ENCODE peak calls at places on chromosomes 6 and 20, in nine cellular contexts. N is stomach, P is endothelial cell of umbilical vein, A is HCT116, D is HepG2, H is prostate gland, O is H1, F is transverse colon, Y is K562. K is an unnamed sample.

GRCh38 chr6:149846321-149846720 is 17.8 kb downstream of the LRP11 start:
- DNase-seq in P (no peak), F (no peak), N (peak), H (peak), A (no peak), Y (peak), D (no peak), O (no peak), K (peak)

GRCh38 chr6:35259946-35260626 is 551 bp downstream of the ZNF76 start:
- DNase-seq in N (peak), A (peak), F (peak), H (peak), D (peak), P (no peak), O (peak), Y (peak), K (peak)

GRCh38 chr20:43915209-43916072 is 789 bp downstream of the TOX2 start:
- DNase-seq in F (peak), P (peak), N (no peak), H (no peak), A (no peak), D (no peak), O (peak), Y (no peak), K (no peak)

GRCh38 chr6:158642097-158642601 is 2.4 kb downstream of the DYNLT1 start:
- DNase-seq in F (no peak), P (peak), H (no peak), N (peak), Y (no peak), O (no peak), D (no peak), A (no peak), K (no peak)

GRCh38 chr6:18693923-18694322 is 306.8 kb downstream of the RNF144B start:
- DNase-seq in F (no peak), A (no peak), N (no peak), Y (no peak), O (no peak), P (no peak), H (no peak), D (no peak), K (no peak)

GRCh38 chr6:12962529-12962928 is 246.0 kb downstream of the PHACTR1 start:
- DNase-seq in H (peak), N (no peak), Y (no peak), F (no peak), D (no peak), P (no peak), O (no peak), A (no peak), K (no peak)

GRCh38 chr6:5125152-5126006 is 40.2 kb downstream of the PPP1R3G start:
- DNase-seq in P (no peak), H (no peak), Y (peak), A (peak), O (no peak), N (no peak), D (peak), F (no peak), K (no peak)

GRCh38 chr20:23350855-23351838 is 556 bp downstream of the NXT1 start:
- DNase-seq in N (peak), H (peak), O (peak), Y (no peak), A (peak), F (peak), P (peak), D (peak), K (peak)

GRCh38 chr6:157390273-157391060 is 9.5 kb downstream of the ZDHHC14 start:
- DNase-seq in O (no peak), P (no peak), F (no peak), D (no peak), Y (no peak), H (no peak), A (no peak), N (no peak), K (no peak)

GRCh38 chr6:37483917-37484785 is 15.5 kb downstream of the CCDC167 start:
- DNase-seq in D (peak), A (no peak), F (peak), P (peak), N (peak), Y (peak), O (peak), H (peak), K (peak)

GRCh38 chr20:57392512-57393271 is 1.5 kb downstream of the RBM38 start:
- DNase-seq in F (peak), P (no peak), N (peak), Y (peak), A (no peak), O (no peak), D (no peak), H (peak), K (peak)

GRCh38 chr20:7330850-7331249 is 563.4 kb downstream of the BMP2 start:
- DNase-seq in P (no peak), H (no peak), Y (no peak), A (no peak), N (no peak), F (no peak), O (no peak), D (no peak), K (no peak)

GRCh38 chr6:100472674-100473073 is 8.0 kb upstream of the SIM1 start:
- DNase-seq in O (no peak), A (no peak), H (no peak), P (no peak), Y (no peak), F (no peak), N (no peak), D (no peak), K (no peak)

GRCh38 chr6:169456840-169457239 is 203.2 kb upstream of the THBS2 start:
- DNase-seq in F (no peak), N (no peak), Y (no peak), A (no peak), P (no peak), H (no peak), O (no peak), D (no peak), K (no peak)

GRCh38 chr6:31677955-31678354 is 2.9 kb downstream of the LY6G5C start:
- DNase-seq in N (no peak), A (no peak), O (no peak), D (no peak), P (no peak), Y (no peak), H (no peak), F (no peak), K (no peak)

GRCh38 chr20:64233725-64234124 is 21.8 kb upstream of the PCMTD2 start:
- DNase-seq in F (no peak), A (no peak), D (no peak), N (peak), O (no peak), H (no peak), P (no peak), Y (no peak), K (no peak)

GRCh38 chr20:62486431-62486954 is 10.7 kb upstream of the GATA5 start:
- DNase-seq in H (no peak), F (no peak), N (peak), O (no peak), P (no peak), D (no peak), A (no peak), Y (no peak), K (no peak)

GRCh38 chr6:44228433-44228832 is 5.0 kb downstream of the SLC29A1 start:
- DNase-seq in A (no peak), D (no peak), Y (no peak), P (no peak), O (no peak), N (no peak), F (no peak), H (no peak), K (no peak)

GRCh38 chr6:166744654-166745134 is 117.6 kb upstream of the RPS6KA2 start:
- DNase-seq in O (peak), D (no peak), A (no peak), H (no peak), Y (no peak), N (no peak), P (no peak), F (no peak), K (no peak)

GRCh38 chr6:130381012-130381411 is 15.2 kb downstream of the TMEM200A start:
- DNase-seq in F (no peak), Y (no peak), P (no peak), O (no peak), N (no peak), D (no peak), H (no peak), A (no peak), K (no peak)

GRCh38 chr20:51584737-51585136 is 42.2 kb upstream of the NFATC2 start:
- DNase-seq in O (no peak), F (no peak), P (no peak), A (no peak), H (no peak), Y (no peak), N (no peak), D (no peak), K (no peak)

GRCh38 chr6:13413466-13413862 is 73.9 kb downstream of the GFOD1 start:
- DNase-seq in A (no peak), Y (no peak), H (no peak), P (no peak), F (no peak), N (no peak), D (peak), O (no peak), K (peak)

GRCh38 chr20:31579245-31579644 is 25.8 kb upstream of the ID1 start:
- DNase-seq in D (no peak), A (no peak), O (no peak), N (no peak), Y (no peak), P (no peak), H (no peak), F (no peak), K (no peak)

GRCh38 chr6:144749263-144749662 is 464.1 kb downstream of the UTRN start:
- DNase-seq in D (no peak), N (no peak), P (no peak), F (no peak), H (no peak), Y (no peak), O (no peak), A (no peak), K (no peak)

GRCh38 chr6:6246539-6246938 is 73.9 kb downstream of the F13A1 start:
- DNase-seq in O (no peak), P (no peak), F (no peak), N (no peak), D (no peak), Y (no peak), A (no peak), H (no peak), K (no peak)

GRCh38 chr6:10658910-10659696 is 35.3 kb downstream of the C6orf52 start:
- DNase-seq in H (no peak), Y (no peak), A (no peak), D (no peak), N (no peak), P (no peak), O (peak), F (no peak), K (no peak)

GRCh38 chr20:20196610-20197009 is 144.3 kb downstream of the CFAP61 start:
- DNase-seq in H (no peak), D (peak), F (no peak), Y (no peak), A (no peak), N (no peak), O (no peak), P (no peak), K (no peak)

GRCh38 chr20:50193851-50194830 is 3.5 kb downstream of the CEBPB start:
- DNase-seq in F (no peak), N (no peak), D (no peak), O (no peak), H (no peak), Y (no peak), P (no peak), A (no peak), K (no peak)

GRCh38 chr20:49999329-49999728 is 16.5 kb downstream of the SNAI1 start:
- DNase-seq in F (no peak), N (no peak), H (no peak), Y (no peak), D (no peak), O (no peak), P (no peak), A (no peak), K (no peak)

GRCh38 chr20:58850693-58851174 is at the start of gene GNAS-AS1:
- DNase-seq in H (peak), A (no peak), F (peak), N (peak), P (no peak), O (peak), D (no peak), Y (peak), K (peak)
- TF ChIP-seq CTCF in H (no peak), A (no peak), F (no peak), N (no peak), P (no peak), O (peak), D (no peak), Y (no peak), K (no peak)

GRCh38 chr6:106098383-106099234 is 12.5 kb downstream of the PRDM1 start:
- DNase-seq in N (peak), Y (peak), F (peak), A (peak), H (no peak), O (no peak), D (no peak), P (peak), K (no peak)
- TF ChIP-seq POLR2A in N (no peak), Y (peak), F (peak), A (no peak), H (no peak), O (no peak), D (no peak), P (peak), K (no peak)

GRCh38 chr6:1346101-1346500 is 34.2 kb downstream of the FOXQ1 start:
- DNase-seq in F (no peak), A (no peak), O (no peak), Y (no peak), H (no peak), D (no peak), N (no peak), P (no peak), K (no peak)

GRCh38 chr6:1347187-1347560 is 35.3 kb downstream of the FOXQ1 start:
- DNase-seq in P (no peak), H (no peak), A (no peak), D (no peak), Y (no peak), N (no peak), F (no peak), O (no peak), K (no peak)

GRCh38 chr6:1348675-1349074 is 36.8 kb downstream of the FOXQ1 start:
- DNase-seq in A (no peak), P (no peak), N (no peak), Y (no peak), O (no peak), H (no peak), D (no peak), F (peak), K (no peak)

GRCh38 chr6:1351381-1352008 is 37.9 kb upstream of the FOXF2 start:
- DNase-seq in A (no peak), O (no peak), N (no peak), F (no peak), H (no peak), Y (no peak), D (no peak), P (no peak), K (no peak)

DNA sequence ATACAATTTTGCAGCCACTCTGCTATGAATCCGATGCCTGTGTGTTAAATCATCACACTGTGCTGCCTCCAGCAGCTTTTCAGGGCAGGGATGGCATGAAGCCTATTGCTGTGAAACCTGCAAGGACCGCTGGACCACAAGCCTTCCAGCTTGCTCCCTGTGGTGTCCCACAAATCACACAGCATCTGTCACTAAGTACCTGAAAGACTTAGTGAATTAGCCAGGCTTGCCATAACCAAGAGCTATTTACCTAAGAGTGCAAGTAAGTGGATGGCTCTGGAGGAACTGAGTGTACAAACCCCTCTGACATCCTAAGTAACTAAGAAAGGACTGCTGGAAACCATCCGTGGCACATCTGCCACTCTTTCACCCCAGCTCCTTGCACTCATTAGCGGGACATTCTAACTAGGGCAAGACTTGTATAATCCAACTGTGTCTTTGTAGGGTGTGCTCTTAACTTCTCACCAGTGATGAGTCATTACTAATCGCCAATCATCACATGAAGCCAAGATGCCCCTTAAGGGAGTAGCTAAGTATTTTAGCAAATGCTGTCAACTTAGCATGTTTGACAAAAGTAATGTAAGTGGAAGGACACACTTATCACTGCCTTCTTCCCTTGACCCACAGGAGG is 34.8 kb downstream of the FOXQ1 start:
- DNase-seq in O (no peak), D (no peak), P (no peak), N (no peak), F (no peak), A (no peak), H (no peak), Y (no peak), K (no peak)
- TF ChIP-seq POLR2AphosphoS5 in O (no peak), D (no peak), P (no peak), N (no peak), F (no peak), A (no peak), H (no peak), Y (no peak), K (no peak)

GRCh38 chr20:5654557-5654956 is 95.6 kb upstream of the SHLD1 start:
- DNase-seq in A (no peak), P (peak), F (no peak), N (no peak), Y (no peak), O (no peak), H (no peak), D (peak), K (no peak)
- TF ChIP-seq CTCF in A (no peak), P (no peak), F (no peak), N (no peak), Y (no peak), O (no peak), H (no peak), D (no peak), K (no peak)

GRCh38 chr6:46437671-46438221 is 53.5 kb downstream of the RCAN2 start:
- DNase-seq in H (no peak), A (no peak), D (no peak), N (no peak), Y (no peak), O (no peak), F (no peak), P (no peak), K (no peak)
- TF ChIP-seq POLR2A in H (no peak), A (no peak), D (no peak), N (no peak), Y (no peak), O (no peak), F (no peak), P (no peak), K (no peak)

DNA sequence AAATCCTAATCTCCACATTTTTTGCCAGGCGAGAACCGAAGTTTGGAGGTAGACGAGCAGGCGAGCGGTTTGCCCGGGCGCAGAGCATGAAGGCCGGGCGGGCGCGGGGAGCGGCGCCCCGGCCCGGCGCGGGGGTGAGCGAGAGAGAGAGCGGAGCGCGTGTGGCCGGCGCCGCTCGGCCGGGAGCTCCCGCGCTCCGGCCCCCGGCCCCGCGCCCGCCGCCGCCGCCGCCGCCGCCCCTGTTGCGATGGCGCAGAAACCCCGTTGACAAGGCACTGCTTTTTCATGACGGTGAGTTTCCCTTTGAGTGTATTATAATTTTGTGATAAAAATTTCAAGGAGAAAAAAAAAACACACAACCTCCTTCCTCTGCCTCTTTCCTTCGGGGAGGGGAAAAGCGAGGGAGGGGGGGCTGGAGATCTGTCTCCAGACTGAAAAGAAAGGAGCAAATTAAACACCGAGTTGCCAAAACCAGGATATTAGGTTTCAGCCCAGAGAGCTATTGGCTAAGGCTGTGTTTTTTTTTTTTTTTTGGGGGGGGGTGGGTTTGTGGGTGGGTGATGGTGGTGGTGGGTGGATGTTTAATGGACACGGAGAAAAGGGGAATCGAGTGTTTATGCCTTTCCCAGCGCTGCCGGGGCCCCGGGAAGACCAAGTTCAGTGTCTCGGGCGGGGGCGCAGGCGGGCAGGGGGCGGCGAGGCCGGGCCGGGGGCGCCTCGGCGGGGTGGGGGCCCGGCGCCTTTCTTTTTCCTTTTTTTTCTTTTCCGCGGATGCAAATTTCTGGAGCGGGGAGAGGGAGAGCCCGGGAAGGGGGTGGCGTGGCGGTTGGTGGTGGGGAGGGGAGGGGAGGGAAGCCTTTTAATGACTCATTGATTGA is at the start of gene BICRAL:
- DNase-seq in N (peak), O (peak), P (peak), Y (peak), F (peak), H (peak), A (peak), D (peak), K (peak)
- TF ChIP-seq POLR2AphosphoS5 in N (no peak), O (no peak), P (peak), Y (peak), F (no peak), H (peak), A (peak), D (peak), K (no peak)